ENCODE peak calls at places on chromosomes 7 and 10, in eight cellular contexts. One of them, this sample, is unnamed.

GRCh38 chr7:77353407-77353721 is 62.8 kb downstream of the GSAP start:
- DNase-seq in heart right ventricle: no peak
- DNase-seq in right atrium auricular region: no peak
- DNase-seq in foreskin fibroblast: no peak
- DNase-seq in H1: no peak
- DNase-seq in hepatocyte: no peak
- DNase-seq in astrocyte of the spinal cord: no peak
- DNase-seq in AG10803: no peak
- DNase-seq in this sample: no peak

GRCh38 chr10:87734987-87735827 is 75.5 kb downstream of the PAPSS2 start:
- DNase-seq in heart right ventricle: no peak
- DNase-seq in right atrium auricular region: no peak
- DNase-seq in foreskin fibroblast: peak; percentile 72
- DNase-seq in H1: peak; percentile 23
- DNase-seq in hepatocyte: peak; percentile 56
- DNase-seq in astrocyte of the spinal cord: peak; percentile 82
- DNase-seq in AG10803: peak; percentile 47
- DNase-seq in this sample: peak; percentile 50

GRCh38 chr10:80465839-80466590 is 11.9 kb downstream of the TSPAN14 start:
- DNase-seq in heart right ventricle: no peak
- DNase-seq in right atrium auricular region: no peak
- DNase-seq in foreskin fibroblast: no peak
- DNase-seq in H1: no peak
- DNase-seq in hepatocyte: no peak
- DNase-seq in astrocyte of the spinal cord: no peak
- DNase-seq in AG10803: no peak
- DNase-seq in this sample: no peak

GRCh38 chr7:137920637-137921473 is 74.1 kb upstream of the DGKI start:
- DNase-seq in heart right ventricle: no peak
- DNase-seq in right atrium auricular region: no peak
- DNase-seq in foreskin fibroblast: no peak
- DNase-seq in H1: no peak
- DNase-seq in hepatocyte: no peak
- DNase-seq in astrocyte of the spinal cord: no peak
- DNase-seq in AG10803: peak; percentile 62
- DNase-seq in this sample: peak; percentile 45

GRCh38 chr10:63929826-63930467 is 408.7 kb downstream of the REEP3 start:
- DNase-seq in heart right ventricle: no peak
- DNase-seq in right atrium auricular region: no peak
- DNase-seq in foreskin fibroblast: no peak
- DNase-seq in H1: no peak
- DNase-seq in hepatocyte: peak; percentile 44
- DNase-seq in astrocyte of the spinal cord: no peak
- DNase-seq in AG10803: no peak
- DNase-seq in this sample: no peak

GRCh38 chr10:113736576-113736975 is 14.9 kb upstream of the PLEKHS1 start:
- DNase-seq in heart right ventricle: no peak
- DNase-seq in right atrium auricular region: no peak
- DNase-seq in foreskin fibroblast: no peak
- DNase-seq in H1: no peak
- DNase-seq in hepatocyte: no peak
- DNase-seq in astrocyte of the spinal cord: peak; percentile 34
- DNase-seq in AG10803: peak; percentile 40
- DNase-seq in this sample: no peak

GRCh38 chr7:99407849-99408346 is 499 bp downstream of the PDAP1 start:
- DNase-seq in heart right ventricle: peak; percentile 37
- DNase-seq in right atrium auricular region: peak; percentile 85
- DNase-seq in foreskin fibroblast: peak; percentile 91
- DNase-seq in H1: no peak
- DNase-seq in hepatocyte: peak; percentile 78
- DNase-seq in astrocyte of the spinal cord: peak; percentile 82
- DNase-seq in AG10803: peak; percentile 82
- DNase-seq in this sample: peak; percentile 93

GRCh38 chr7:94513565-94513860 is 3.9 kb downstream of the CASD1 start:
- DNase-seq in heart right ventricle: no peak
- DNase-seq in right atrium auricular region: no peak
- DNase-seq in foreskin fibroblast: no peak
- DNase-seq in H1: no peak
- DNase-seq in hepatocyte: no peak
- DNase-seq in astrocyte of the spinal cord: peak; percentile 9
- DNase-seq in AG10803: peak; percentile 29
- DNase-seq in this sample: peak; percentile 44

GRCh38 chr7:13981070-13981469 is 8.4 kb downstream of the ETV1 start:
- DNase-seq in heart right ventricle: no peak
- DNase-seq in right atrium auricular region: peak; percentile 78
- DNase-seq in foreskin fibroblast: peak; percentile 98
- DNase-seq in H1: no peak
- DNase-seq in hepatocyte: peak; percentile 83
- DNase-seq in astrocyte of the spinal cord: peak; percentile 98
- DNase-seq in AG10803: peak; percentile 97
- DNase-seq in this sample: peak; percentile 99

GRCh38 chr10:63588436-63589180 is 67.4 kb downstream of the REEP3 start:
- DNase-seq in heart right ventricle: no peak
- DNase-seq in right atrium auricular region: no peak
- DNase-seq in foreskin fibroblast: peak; percentile 33
- DNase-seq in H1: no peak
- DNase-seq in hepatocyte: peak; percentile 16
- DNase-seq in astrocyte of the spinal cord: no peak
- DNase-seq in AG10803: no peak
- DNase-seq in this sample: peak; percentile 57

GRCh38 chr7:2082357-2083038 is 150.2 kb downstream of the MAD1L1 start:
- DNase-seq in heart right ventricle: no peak
- DNase-seq in right atrium auricular region: no peak
- DNase-seq in foreskin fibroblast: peak; percentile 95
- DNase-seq in H1: no peak
- DNase-seq in hepatocyte: peak; percentile 73
- DNase-seq in astrocyte of the spinal cord: peak; percentile 77
- DNase-seq in AG10803: peak; percentile 65
- DNase-seq in this sample: peak; percentile 90

GRCh38 chr10:125559210-125559609 is 123.8 kb downstream of the TEX36 start:
- DNase-seq in heart right ventricle: no peak
- DNase-seq in right atrium auricular region: no peak
- DNase-seq in foreskin fibroblast: no peak
- DNase-seq in H1: no peak
- DNase-seq in hepatocyte: no peak
- DNase-seq in astrocyte of the spinal cord: no peak
- DNase-seq in AG10803: no peak
- DNase-seq in this sample: no peak

GRCh38 chr7:2241580-2242540 is at the start of the genes MRM2 and NUDT1:
- DNase-seq in heart right ventricle: peak; percentile 86
- DNase-seq in right atrium auricular region: peak; percentile 85
- DNase-seq in foreskin fibroblast: peak; percentile 89
- DNase-seq in H1: no peak
- DNase-seq in hepatocyte: peak; percentile 93
- DNase-seq in astrocyte of the spinal cord: peak; percentile 68
- DNase-seq in AG10803: peak; percentile 64
- DNase-seq in this sample: peak; percentile 52

GRCh38 chr10:43264324-43264986 is 2.4 kb downstream of the RASGEF1A start:
- DNase-seq in heart right ventricle: no peak
- DNase-seq in right atrium auricular region: peak; percentile 51
- DNase-seq in foreskin fibroblast: no peak
- DNase-seq in H1: no peak
- DNase-seq in hepatocyte: no peak
- DNase-seq in astrocyte of the spinal cord: no peak
- DNase-seq in AG10803: no peak
- DNase-seq in this sample: no peak

GRCh38 chr10:48598243-48598935 is 6.5 kb downstream of the ARHGAP22 start:
- DNase-seq in heart right ventricle: no peak
- DNase-seq in right atrium auricular region: no peak
- DNase-seq in foreskin fibroblast: no peak
- DNase-seq in H1: no peak
- DNase-seq in hepatocyte: no peak
- DNase-seq in astrocyte of the spinal cord: no peak
- DNase-seq in AG10803: no peak
- DNase-seq in this sample: no peak

GRCh38 chr7:46932656-46933424 is 649.1 kb downstream of the TNS3 start:
- DNase-seq in heart right ventricle: no peak
- DNase-seq in right atrium auricular region: peak; percentile 69
- DNase-seq in foreskin fibroblast: peak; percentile 96
- DNase-seq in H1: no peak
- DNase-seq in hepatocyte: peak; percentile 55
- DNase-seq in astrocyte of the spinal cord: peak; percentile 92
- DNase-seq in AG10803: peak; percentile 99
- DNase-seq in this sample: peak; percentile 97

GRCh38 chr10:17386616-17387075 is 67.7 kb downstream of the ST8SIA6 start:
- DNase-seq in heart right ventricle: peak; percentile 36
- DNase-seq in right atrium auricular region: peak; percentile 59
- DNase-seq in foreskin fibroblast: no peak
- DNase-seq in H1: no peak
- DNase-seq in hepatocyte: no peak
- DNase-seq in astrocyte of the spinal cord: peak; percentile 49
- DNase-seq in AG10803: no peak
- DNase-seq in this sample: peak; percentile 3

GRCh38 chr10:100654835-100655759 is 90.3 kb upstream of the PAX2 start:
- DNase-seq in heart right ventricle: no peak
- DNase-seq in right atrium auricular region: no peak
- DNase-seq in foreskin fibroblast: peak; percentile 20
- DNase-seq in H1: no peak
- DNase-seq in hepatocyte: no peak
- DNase-seq in astrocyte of the spinal cord: no peak
- DNase-seq in AG10803: no peak
- DNase-seq in this sample: no peak

GRCh38 chr7:19851504-19851903 is 78.1 kb upstream of the TMEM196 start:
- DNase-seq in heart right ventricle: no peak
- DNase-seq in right atrium auricular region: no peak
- DNase-seq in foreskin fibroblast: no peak
- DNase-seq in H1: no peak
- DNase-seq in hepatocyte: no peak
- DNase-seq in astrocyte of the spinal cord: no peak
- DNase-seq in AG10803: no peak
- DNase-seq in this sample: no peak

GRCh38 chr7:106766551-106766950 is 98.5 kb upstream of the PIK3CG start:
- DNase-seq in heart right ventricle: no peak
- DNase-seq in right atrium auricular region: no peak
- DNase-seq in foreskin fibroblast: no peak
- DNase-seq in H1: no peak
- DNase-seq in hepatocyte: no peak
- DNase-seq in astrocyte of the spinal cord: no peak
- DNase-seq in AG10803: no peak
- DNase-seq in this sample: no peak

GRCh38 chr7:106765727-106766355 is 99.2 kb upstream of the PIK3CG start:
- DNase-seq in heart right ventricle: no peak
- DNase-seq in right atrium auricular region: no peak
- DNase-seq in foreskin fibroblast: no peak
- DNase-seq in H1: no peak
- DNase-seq in hepatocyte: no peak
- DNase-seq in astrocyte of the spinal cord: no peak
- DNase-seq in AG10803: no peak
- DNase-seq in this sample: no peak

GRCh38 chr7:106767073-106767472 is 98.0 kb upstream of the PIK3CG start:
- DNase-seq in heart right ventricle: no peak
- DNase-seq in right atrium auricular region: no peak
- DNase-seq in foreskin fibroblast: no peak
- DNase-seq in H1: no peak
- DNase-seq in hepatocyte: no peak
- DNase-seq in astrocyte of the spinal cord: peak; percentile 31
- DNase-seq in AG10803: peak; percentile 39
- DNase-seq in this sample: peak; percentile 16

GRCh38 chr7:106768324-106768751 is 96.7 kb upstream of the PIK3CG start:
- DNase-seq in heart right ventricle: no peak
- DNase-seq in right atrium auricular region: no peak
- DNase-seq in foreskin fibroblast: peak; percentile 53
- DNase-seq in H1: no peak
- DNase-seq in hepatocyte: no peak
- DNase-seq in astrocyte of the spinal cord: peak; percentile 41
- DNase-seq in AG10803: peak; percentile 53
- DNase-seq in this sample: peak; percentile 36

GRCh38 chr7:106767498-106768323 is 97.4 kb upstream of the PIK3CG start:
- DNase-seq in heart right ventricle: no peak
- DNase-seq in right atrium auricular region: no peak
- DNase-seq in foreskin fibroblast: peak; percentile 60
- DNase-seq in H1: no peak
- DNase-seq in hepatocyte: no peak
- DNase-seq in astrocyte of the spinal cord: peak; percentile 56
- DNase-seq in AG10803: peak; percentile 50
- DNase-seq in this sample: peak; percentile 52
- H3K4me3 ChIP-seq in heart right ventricle: no peak overlapping the region
- H3K4me3 ChIP-seq in right atrium auricular region: no peak overlapping the region
- H3K4me3 ChIP-seq in foreskin fibroblast: peak overlapping the region; percentile 4
- H3K4me3 ChIP-seq in H1: no peak overlapping the region
- H3K4me3 ChIP-seq in hepatocyte: no peak overlapping the region
- H3K4me3 ChIP-seq in astrocyte of the spinal cord: no peak overlapping the region
- H3K4me3 ChIP-seq in AG10803: peak overlapping the region; percentile 4
- H3K4me3 ChIP-seq in this sample: no peak overlapping the region

GRCh38 chr7:122674502-122674901 is 24.4 kb downstream of the RNF133 start:
- DNase-seq in heart right ventricle: no peak
- DNase-seq in right atrium auricular region: no peak
- DNase-seq in foreskin fibroblast: peak; percentile 1
- DNase-seq in H1: no peak
- DNase-seq in hepatocyte: no peak
- DNase-seq in astrocyte of the spinal cord: peak; percentile 94
- DNase-seq in AG10803: peak; percentile 47
- DNase-seq in this sample: peak; percentile 88
- H3K4me3 ChIP-seq in heart right ventricle: no peak overlapping the region
- H3K4me3 ChIP-seq in right atrium auricular region: no peak overlapping the region
- H3K4me3 ChIP-seq in foreskin fibroblast: no peak overlapping the region
- H3K4me3 ChIP-seq in H1: no peak overlapping the region
- H3K4me3 ChIP-seq in hepatocyte: no peak overlapping the region
- H3K4me3 ChIP-seq in astrocyte of the spinal cord: no peak overlapping the region
- H3K4me3 ChIP-seq in AG10803: no peak overlapping the region
- H3K4me3 ChIP-seq in this sample: no peak overlapping the region

DNA sequence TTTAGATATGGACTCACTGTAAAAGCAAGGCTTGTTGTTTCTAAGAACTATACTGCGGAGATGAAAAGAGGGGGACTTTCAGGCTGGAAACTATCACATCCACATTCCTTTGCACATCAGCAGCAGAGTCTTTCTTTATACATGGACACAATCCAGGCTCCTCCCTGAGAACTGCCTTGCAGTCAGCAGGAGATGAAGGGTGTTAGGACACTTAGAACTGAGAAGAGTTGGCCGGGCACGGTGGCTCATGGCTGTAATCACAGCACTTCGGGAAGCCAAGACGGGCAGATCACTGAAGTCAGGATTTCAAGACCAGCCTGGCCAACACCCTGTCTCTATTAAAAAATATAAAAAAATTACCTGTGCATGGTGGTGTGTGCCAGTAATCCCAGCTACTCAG is 9.7 kb upstream of the GARS1 start:
- DNase-seq in heart right ventricle: peak; percentile 20
- DNase-seq in right atrium auricular region: no peak
- DNase-seq in foreskin fibroblast: no peak
- DNase-seq in H1: no peak
- DNase-seq in hepatocyte: no peak
- DNase-seq in astrocyte of the spinal cord: no peak
- DNase-seq in AG10803: no peak
- DNase-seq in this sample: no peak
- H3K4me3 ChIP-seq in heart right ventricle: no peak overlapping the region
- H3K4me3 ChIP-seq in right atrium auricular region: no peak overlapping the region
- H3K4me3 ChIP-seq in foreskin fibroblast: no peak overlapping the region
- H3K4me3 ChIP-seq in H1: no peak overlapping the region
- H3K4me3 ChIP-seq in hepatocyte: no peak overlapping the region
- H3K4me3 ChIP-seq in astrocyte of the spinal cord: no peak overlapping the region
- H3K4me3 ChIP-seq in AG10803: no peak overlapping the region
- H3K4me3 ChIP-seq in this sample: no peak overlapping the region

DNA sequence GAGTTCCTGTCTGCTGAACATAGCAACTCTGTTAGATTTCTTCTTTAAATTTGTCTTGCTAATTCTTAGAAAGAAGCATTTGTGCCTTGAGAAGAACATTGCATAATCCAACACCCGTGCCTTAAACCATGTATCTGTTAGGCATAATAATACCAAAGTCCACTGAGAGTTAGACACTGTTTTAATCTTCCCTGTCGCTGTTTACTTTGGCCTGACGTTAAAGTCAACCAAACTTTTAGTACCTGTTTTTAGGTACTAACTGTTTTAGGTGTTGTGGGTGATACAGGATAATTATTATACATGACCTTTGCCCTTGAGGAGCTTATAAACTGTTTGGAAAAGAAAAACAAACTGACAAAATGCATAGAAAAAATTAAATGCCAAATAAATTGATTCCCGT is 43.6 kb downstream of the KLHDC10 start:
- DNase-seq in heart right ventricle: no peak
- DNase-seq in right atrium auricular region: no peak
- DNase-seq in foreskin fibroblast: no peak
- DNase-seq in H1: no peak
- DNase-seq in hepatocyte: peak; percentile 40
- DNase-seq in astrocyte of the spinal cord: no peak
- DNase-seq in AG10803: no peak
- DNase-seq in this sample: no peak
- H3K4me3 ChIP-seq in heart right ventricle: no peak overlapping the region
- H3K4me3 ChIP-seq in right atrium auricular region: no peak overlapping the region
- H3K4me3 ChIP-seq in foreskin fibroblast: no peak overlapping the region
- H3K4me3 ChIP-seq in H1: no peak overlapping the region
- H3K4me3 ChIP-seq in hepatocyte: no peak overlapping the region
- H3K4me3 ChIP-seq in astrocyte of the spinal cord: no peak overlapping the region
- H3K4me3 ChIP-seq in AG10803: no peak overlapping the region
- H3K4me3 ChIP-seq in this sample: no peak overlapping the region

This sample was measured in fibroblast of mammary gland.